ENCODE peak calls at places on chromosomes 11 and 22, in eight cellular contexts. A, U, Z, R, K, X, T and F are unnamed samples.

GRCh38 chr11:99418927-99419707 is 398.4 kb downstream of the CNTN5 start:
- DNase-seq in A (no peak), U (no peak), Z (no peak), R (no peak), K (no peak), X (no peak), T (no peak), F (no peak)

GRCh38 chr11:43830928-43831440 is 49.6 kb upstream of the ALKBH3 start:
- DNase-seq in A (no peak), U (no peak), Z (no peak), R (peak), K (no peak), X (no peak), T (no peak), F (no peak)

GRCh38 chr22:22067192-22067591 is 84.6 kb upstream of the TOP3B start:
- DNase-seq in A (no peak), U (no peak), Z (no peak), R (no peak), K (no peak), X (no peak), T (no peak), F (no peak)

GRCh38 chr11:134008593-134008992 is 51.8 kb upstream of the IGSF9B start:
- DNase-seq in A (no peak), U (no peak), Z (no peak), R (no peak), K (no peak), X (no peak), T (no peak), F (no peak)

GRCh38 chr11:47524200-47524874 is 28.6 kb downstream of the CELF1 start:
- DNase-seq in A (peak), U (peak), Z (no peak), R (peak), K (no peak), X (no peak), T (no peak), F (peak)

GRCh38 chr11:3823303-3823702 is 14.9 kb downstream of the PGAP2 start:
- DNase-seq in A (no peak), U (no peak), Z (no peak), R (no peak), K (no peak), X (no peak), T (no peak), F (no peak)

GRCh38 chr22:38923463-38924196 is 33.8 kb upstream of the APOBEC3A start:
- DNase-seq in A (peak), U (peak), Z (peak), R (no peak), K (no peak), X (no peak), T (no peak), F (no peak)

GRCh38 chr11:75654314-75654713 is 14.5 kb downstream of the MAP6 start:
- DNase-seq in A (no peak), U (no peak), Z (no peak), R (no peak), K (no peak), X (no peak), T (no peak), F (no peak)

GRCh38 chr22:45585437-45585755 is 82.7 kb downstream of the FBLN1 start:
- DNase-seq in A (peak), U (no peak), Z (no peak), R (no peak), K (no peak), X (no peak), T (no peak), F (peak)

GRCh38 chr22:38284042-38284402 is 11.2 kb upstream of the TMEM184B start:
- DNase-seq in A (no peak), U (no peak), Z (no peak), R (no peak), K (no peak), X (no peak), T (no peak), F (no peak)

GRCh38 chr11:113974741-113975470 is at the start of gene HTR3A:
- DNase-seq in A (peak), U (peak), Z (peak), R (no peak), K (peak), X (no peak), T (no peak), F (peak)

GRCh38 chr22:49321477-49322055 is 506.1 kb downstream of the BRD1 start:
- DNase-seq in A (no peak), U (no peak), Z (no peak), R (no peak), K (no peak), X (no peak), T (no peak), F (no peak)

GRCh38 chr11:86218125-86219081 is 26.1 kb upstream of the EED start:
- DNase-seq in A (peak), U (peak), Z (peak), R (peak), K (peak), X (peak), T (peak), F (peak)

GRCh38 chr11:112526699-112527410 is 266.2 kb upstream of the PLET1 start:
- DNase-seq in A (no peak), U (no peak), Z (no peak), R (no peak), K (no peak), X (no peak), T (no peak), F (no peak)

GRCh38 chr11:45400594-45400993 is 114.5 kb upstream of the SYT13 start:
- DNase-seq in A (no peak), U (no peak), Z (no peak), R (no peak), K (no peak), X (no peak), T (no peak), F (no peak)

GRCh38 chr11:72985645-72986044 is 156.5 kb downstream of the FCHSD2 start:
- DNase-seq in A (no peak), U (no peak), Z (no peak), R (no peak), K (no peak), X (no peak), T (no peak), F (no peak)

GRCh38 chr22:19620742-19621371 is 93.4 kb upstream of the SEPTIN5 start:
- DNase-seq in A (no peak), U (no peak), Z (no peak), R (no peak), K (no peak), X (no peak), T (no peak), F (no peak)

GRCh38 chr11:72347691-72348090 is 86.6 kb downstream of the CLPB start:
- DNase-seq in A (no peak), U (no peak), Z (no peak), R (no peak), K (no peak), X (no peak), T (no peak), F (no peak)

GRCh38 chr11:31887180-31887579 is 76.1 kb upstream of the PAX6 start:
- DNase-seq in A (no peak), U (no peak), Z (no peak), R (no peak), K (no peak), X (no peak), T (no peak), F (peak)

GRCh38 chr11:126607776-126608625 is 252.5 kb downstream of the ST3GAL4 start:
- DNase-seq in A (no peak), U (no peak), Z (no peak), R (no peak), K (no peak), X (no peak), T (no peak), F (no peak)

GRCh38 chr11:20367313-20367948 is 3.9 kb downstream of the HTATIP2 start:
- DNase-seq in A (no peak), U (no peak), Z (no peak), R (peak), K (no peak), X (no peak), T (no peak), F (no peak)

GRCh38 chr11:65132988-65133700 is 1.2 kb downstream of the SYVN1 start:
- DNase-seq in A (no peak), U (peak), Z (no peak), R (peak), K (no peak), X (no peak), T (peak), F (no peak)

GRCh38 chr11:100739636-100740035 is 52.5 kb downstream of the ARHGAP42 start:
- DNase-seq in A (no peak), U (no peak), Z (no peak), R (no peak), K (peak), X (no peak), T (no peak), F (no peak)

GRCh38 chr11:60161107-60161506 is 21.8 kb downstream of the MS4A6A start:
- DNase-seq in A (no peak), U (no peak), Z (no peak), R (no peak), K (no peak), X (no peak), T (no peak), F (no peak)